ENCODE peak calls at places on chromosomes 2 and 18, in eight cellular contexts. K is effector memory CD4-positive, alpha-beta T cell; N is CD8-positive, alpha-beta T cell; C is NT2/D1; F is thoracic aorta; H is tibial nerve; O is psoas muscle; L is body of pancreas. I is an unnamed sample.

GRCh38 chr18:29012364-29012763 is 835.4 kb upstream of the CDH2 start:
- DNase-seq in K (no peak), N (no peak), C (no peak), F (no peak), H (no peak), O (no peak), L (no peak), I (no peak)

GRCh38 chr2:189783451-189783926 is 650 bp downstream of the ORMDL1 start:
- DNase-seq in K (no peak), N (no peak), C (no peak), F (no peak), H (no peak), O (no peak), L (no peak), I (no peak)

GRCh38 chr2:149019768-149020167 is 18.7 kb upstream of the LYPD6B start:
- DNase-seq in K (no peak), N (no peak), C (no peak), F (no peak), H (no peak), O (no peak), L (no peak), I (no peak)

GRCh38 chr2:152441961-152442360 is 107.0 kb downstream of the FMNL2 start:
- DNase-seq in K (no peak), N (no peak), C (no peak), F (no peak), H (no peak), O (no peak), L (no peak), I (no peak)

GRCh38 chr18:56166914-56167313 is 471.5 kb downstream of the TXNL1 start:
- DNase-seq in K (no peak), N (no peak), C (no peak), F (no peak), H (no peak), O (no peak), L (peak; percentile 27), I (no peak)

GRCh38 chr2:121766624-121767023 is 11.2 kb downstream of the TSN start:
- DNase-seq in K (no peak), N (no peak), C (no peak), F (no peak), H (no peak), O (no peak), L (no peak), I (no peak)

GRCh38 chr2:144015655-144016245 is 504.2 kb downstream of the ZEB2 start:
- DNase-seq in K (no peak), N (no peak), C (no peak), F (no peak), H (no peak), O (no peak), L (no peak), I (no peak)

GRCh38 chr2:72543527-72544216 is 282.2 kb downstream of the EXOC6B start:
- DNase-seq in K (no peak), N (no peak), C (no peak), F (no peak), H (no peak), O (no peak), L (no peak), I (no peak)

GRCh38 chr2:74440005-74440377 is 1.7 kb downstream of the RTKN start:
- DNase-seq in K (no peak), N (no peak), C (no peak), F (no peak), H (peak; percentile 86), O (peak; percentile 83), L (peak; percentile 48), I (no peak)

GRCh38 chr2:128774320-128775063 is 455.8 kb upstream of the HS6ST1 start:
- DNase-seq in K (no peak), N (peak; percentile 29), C (no peak), F (no peak), H (no peak), O (no peak), L (no peak), I (no peak)

GRCh38 chr2:1869248-1869647 is 124.9 kb upstream of the PXDN start:
- DNase-seq in K (no peak), N (no peak), C (no peak), F (no peak), H (no peak), O (no peak), L (no peak), I (no peak)

GRCh38 chr18:54269924-54270844 is 867 bp downstream of the POLI start:
- DNase-seq in K (peak; percentile 36), N (no peak), C (peak; percentile 43), F (peak; percentile 23), H (no peak), O (no peak), L (peak; percentile 49), I (no peak)

GRCh38 chr2:69275490-69275889 is 111.5 kb downstream of the GFPT1 start:
- DNase-seq in K (no peak), N (no peak), C (no peak), F (no peak), H (no peak), O (no peak), L (no peak), I (no peak)

GRCh38 chr2:145412155-145412554 is 892.2 kb upstream of the ZEB2 start:
- DNase-seq in K (no peak), N (no peak), C (no peak), F (no peak), H (no peak), O (no peak), L (no peak), I (no peak)

GRCh38 chr2:54524236-54524991 is 68.3 kb downstream of the SPTBN1 start:
- DNase-seq in K (no peak), N (no peak), C (no peak), F (no peak), H (no peak), O (no peak), L (no peak), I (no peak)

GRCh38 chr2:142561656-142562055 is 315.8 kb upstream of the KYNU start:
- DNase-seq in K (no peak), N (no peak), C (no peak), F (no peak), H (no peak), O (no peak), L (no peak), I (no peak)

GRCh38 chr2:142557391-142557790 is 320.1 kb upstream of the KYNU start:
- DNase-seq in K (no peak), N (no peak), C (no peak), F (no peak), H (no peak), O (no peak), L (no peak), I (no peak)

GRCh38 chr2:142562900-142563299 is 314.6 kb upstream of the KYNU start:
- DNase-seq in K (no peak), N (no peak), C (no peak), F (no peak), H (no peak), O (no peak), L (no peak), I (no peak)
- H3K4me1 ChIP-seq in K (no peaks in the 10 kb centered on the region), N (no peaks in the 10 kb centered on the region), C (no peaks in the 10 kb centered on the region), F (no peaks in the 10 kb centered on the region), H (no peaks in the 10 kb centered on the region), O (no peaks in the 10 kb centered on the region), L (no peaks in the 10 kb centered on the region), I (no peaks in the 10 kb centered on the region)

DNA sequence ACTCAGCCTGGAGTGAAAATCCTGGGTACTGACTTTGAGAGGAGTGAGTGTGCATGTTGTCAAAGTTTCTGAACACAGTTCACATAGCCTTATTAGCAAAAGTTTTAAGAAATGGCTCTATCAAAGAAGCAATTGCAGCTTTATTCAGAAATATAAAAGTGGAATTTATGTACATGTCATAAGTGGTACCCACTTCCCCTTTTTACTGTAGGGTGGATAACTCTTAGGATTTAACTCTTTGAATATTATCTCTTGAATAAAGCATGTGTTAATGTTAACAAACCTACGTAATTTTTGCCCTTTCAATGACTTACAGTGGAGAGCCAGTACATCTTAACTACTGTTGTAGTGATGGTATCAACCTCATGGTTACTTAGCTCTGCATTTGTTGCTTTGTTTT is 8.7 kb downstream of the NABP1 start:
- DNase-seq in K (no peak), N (no peak), C (no peak), F (no peak), H (no peak), O (no peak), L (no peak), I (no peak)
- H3K4me1 ChIP-seq in K (peaks cover 20% of the 10 kb centered on the region), N (peaks cover 7% of the 10 kb centered on the region), C (no peaks in the 10 kb centered on the region), F (peaks cover 45% of the 10 kb centered on the region), H (peaks cover 38% of the 10 kb centered on the region), O (peaks cover 3% of the 10 kb centered on the region), L (peaks cover 8% of the 10 kb centered on the region), I (no peaks in the 10 kb centered on the region)

GRCh38 chr2:216678813-216679657 is 16.3 kb downstream of the IGFBP5 start:
- DNase-seq in K (no peak), N (no peak), C (no peak), F (no peak), H (no peak), O (peak; percentile 55), L (no peak), I (no peak)

GRCh38 chr2:216680951-216681629 is 14.3 kb downstream of the IGFBP5 start:
- DNase-seq in K (no peak), N (no peak), C (no peak), F (no peak), H (no peak), O (no peak), L (no peak), I (no peak)

GRCh38 chr2:216678098-216678465 is 17.3 kb downstream of the IGFBP5 start:
- DNase-seq in K (no peak), N (no peak), C (no peak), F (no peak), H (no peak), O (no peak), L (no peak), I (no peak)

GRCh38 chr2:216681683-216682082 is 13.7 kb downstream of the IGFBP5 start:
- DNase-seq in K (no peak), N (no peak), C (no peak), F (no peak), H (no peak), O (no peak), L (no peak), I (no peak)

GRCh38 chr2:216679658-216680024 is 15.7 kb downstream of the IGFBP5 start:
- DNase-seq in K (no peak), N (no peak), C (no peak), F (peak; percentile 52), H (no peak), O (peak; percentile 93), L (no peak), I (no peak)
- H3K4me1 ChIP-seq in K (no peaks in the 10 kb centered on the region), N (no peaks in the 10 kb centered on the region), C (peaks cover 11% of the 10 kb centered on the region), F (peaks cover 59% of the 10 kb centered on the region), H (peaks cover 43% of the 10 kb centered on the region), O (peaks cover 70% of the 10 kb centered on the region), L (peaks cover 9% of the 10 kb centered on the region), I (peaks cover 33% of the 10 kb centered on the region)

DNA sequence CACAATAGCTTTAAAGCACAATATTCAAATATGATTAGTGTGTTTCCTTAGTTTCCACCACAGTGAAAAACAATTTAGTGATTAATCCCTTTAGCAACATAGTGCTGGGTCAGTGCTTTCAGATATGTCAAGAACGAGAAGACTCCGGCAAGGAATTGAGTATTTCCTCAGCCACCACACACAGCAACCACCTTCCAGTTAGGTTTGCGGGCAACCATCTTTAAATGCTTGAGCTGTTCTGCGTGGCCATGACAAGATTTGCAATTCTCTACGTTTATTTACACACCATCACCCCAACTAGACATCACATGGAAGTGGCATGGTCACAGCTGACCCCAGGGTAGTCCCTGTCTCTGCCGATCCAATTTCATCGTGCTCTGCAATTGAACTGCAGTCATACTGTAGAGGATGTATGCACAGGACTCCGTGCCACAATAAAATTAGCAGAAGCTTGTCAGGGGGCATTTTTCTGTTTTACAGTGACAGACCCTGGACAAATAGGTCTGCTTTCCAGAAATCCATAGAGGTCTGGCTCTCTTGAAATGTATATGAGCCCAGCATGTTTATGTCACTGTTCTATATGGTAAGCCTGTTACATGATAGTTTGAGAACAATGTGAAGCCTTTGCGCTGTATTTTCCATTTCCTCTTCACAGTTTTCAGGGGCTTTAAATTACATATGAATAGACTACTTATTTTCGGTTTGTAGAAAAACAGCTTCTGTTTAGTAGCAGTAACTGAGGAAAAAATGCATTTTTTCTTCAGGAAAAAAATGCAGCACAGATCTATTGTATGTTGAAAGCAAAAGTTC is 605.2 kb downstream of the NR4A2 start:
- DNase-seq in K (no peak), N (no peak), C (peak; percentile 32), F (no peak), H (no peak), O (no peak), L (no peak), I (no peak)
- H3K4me1 ChIP-seq in K (no peaks in the 10 kb centered on the region), N (no peaks in the 10 kb centered on the region), C (peaks cover 2% of the 10 kb centered on the region), F (no peaks in the 10 kb centered on the region), H (peaks cover 11% of the 10 kb centered on the region), O (no peaks in the 10 kb centered on the region), L (no peaks in the 10 kb centered on the region), I (no peaks in the 10 kb centered on the region)